ENCODE peak calls at places on chromosomes 7 and 10, in six cellular contexts. I is endothelial cell, P is cardiac fibroblast, N is AG04450, B is astrocyte of the spinal cord, M is left ventricle myocardium inferior. S is an unnamed sample.

GRCh38 chr10:103554488-103555320 is 61.2 kb downstream of the NEURL1 start:
- DNase-seq in I (no peak), P (peak), N (peak), B (peak), M (peak), S (peak)

GRCh38 chr10:49512121-49512809 is 26.7 kb downstream of the ERCC6 start:
- DNase-seq in I (no peak), P (peak), N (no peak), B (peak), M (no peak), S (no peak)

GRCh38 chr7:97971120-97971989 is 18.6 kb downstream of the OCM2 start:
- DNase-seq in I (no peak), P (peak), N (no peak), B (peak), M (no peak), S (no peak)

GRCh38 chr10:94286898-94287297 is 75.8 kb downstream of the NOC3L start:
- DNase-seq in I (no peak), P (no peak), N (no peak), B (no peak), M (no peak), S (no peak)

GRCh38 chr7:55214707-55215106 is 150.4 kb upstream of the LANCL2 start:
- DNase-seq in I (no peak), P (no peak), N (no peak), B (no peak), M (no peak), S (no peak)

GRCh38 chr10:48306870-48307531 is 524 bp downstream of the MAPK8 start:
- DNase-seq in I (peak), P (peak), N (no peak), B (peak), M (peak), S (peak)

GRCh38 chr10:122316224-122316884 is 45.3 kb downstream of the BTBD16 start:
- DNase-seq in I (no peak), P (no peak), N (no peak), B (no peak), M (no peak), S (no peak)

GRCh38 chr10:11145498-11145855 is 127.8 kb downstream of the CELF2 start:
- DNase-seq in I (no peak), P (peak), N (no peak), B (no peak), M (peak), S (no peak)

GRCh38 chr7:115097175-115097671 is 175.3 kb downstream of the MDFIC start:
- DNase-seq in I (no peak), P (peak), N (peak), B (peak), M (no peak), S (no peak)

GRCh38 chr10:35300063-35300699 is 36.1 kb upstream of the CCNY start:
- DNase-seq in I (no peak), P (peak), N (no peak), B (peak), M (peak), S (no peak)

GRCh38 chr10:119135517-119135890 is 30.0 kb downstream of the SFXN4 start:
- DNase-seq in I (no peak), P (peak), N (peak), B (no peak), M (no peak), S (no peak)

GRCh38 chr10:28631896-28632596 is 45.3 kb upstream of the BAMBI start:
- DNase-seq in I (no peak), P (no peak), N (no peak), B (peak), M (no peak), S (no peak)

GRCh38 chr10:98892523-98892922 is 343.1 kb downstream of the HPSE2 start:
- DNase-seq in I (no peak), P (no peak), N (no peak), B (no peak), M (no peak), S (no peak)

GRCh38 chr10:119030421-119031250 is 1.1 kb downstream of the NANOS1 start:
- DNase-seq in I (peak), P (peak), N (no peak), B (peak), M (peak), S (no peak)

GRCh38 chr10:102744374-102745051 is 765 bp downstream of the WBP1L start:
- DNase-seq in I (no peak), P (peak), N (no peak), B (peak), M (no peak), S (no peak)

GRCh38 chr7:7104971-7105370 is 77.4 kb upstream of the C1GALT1 start:
- DNase-seq in I (no peak), P (no peak), N (no peak), B (no peak), M (no peak), S (no peak)

GRCh38 chr10:88092975-88093374 is 229.6 kb downstream of the PTEN start:
- DNase-seq in I (no peak), P (no peak), N (no peak), B (no peak), M (peak), S (peak)

GRCh38 chr10:110779489-110779888 is 92.2 kb upstream of the PDCD4 start:
- DNase-seq in I (no peak), P (no peak), N (no peak), B (no peak), M (no peak), S (no peak)

GRCh38 chr10:111128331-111129167 is 51.7 kb downstream of the ADRA2A start:
- DNase-seq in I (no peak), P (no peak), N (no peak), B (peak), M (no peak), S (no peak)

GRCh38 chr10:119206603-119207366 is 586 bp upstream of the GRK5 start:
- DNase-seq in I (peak), P (peak), N (no peak), B (peak), M (peak), S (peak)

GRCh38 chr7:38716397-38716796 is 85.2 kb upstream of the AMPH start:
- DNase-seq in I (no peak), P (no peak), N (no peak), B (no peak), M (no peak), S (no peak)

GRCh38 chr10:19904202-19904661 is 88.0 kb downstream of the PLXDC2 start:
- DNase-seq in I (no peak), P (peak), N (no peak), B (peak), M (no peak), S (no peak)

GRCh38 chr10:73941300-73941699 is 30.4 kb downstream of the PLAU start:
- DNase-seq in I (no peak), P (no peak), N (no peak), B (peak), M (no peak), S (no peak)

GRCh38 chr7:9192969-9193368 is 759.6 kb downstream of the NXPH1 start:
- DNase-seq in I (no peak), P (no peak), N (no peak), B (peak), M (no peak), S (no peak)

GRCh38 chr7:70668606-70669358 is 463.2 kb upstream of the GALNT17 start:
- DNase-seq in I (no peak), P (no peak), N (no peak), B (no peak), M (peak), S (no peak)
- TF ChIP-seq CTCF in I (no peak), P (no peak), N (no peak), B (no peak), M (no peak), S (no peak)

DNA sequence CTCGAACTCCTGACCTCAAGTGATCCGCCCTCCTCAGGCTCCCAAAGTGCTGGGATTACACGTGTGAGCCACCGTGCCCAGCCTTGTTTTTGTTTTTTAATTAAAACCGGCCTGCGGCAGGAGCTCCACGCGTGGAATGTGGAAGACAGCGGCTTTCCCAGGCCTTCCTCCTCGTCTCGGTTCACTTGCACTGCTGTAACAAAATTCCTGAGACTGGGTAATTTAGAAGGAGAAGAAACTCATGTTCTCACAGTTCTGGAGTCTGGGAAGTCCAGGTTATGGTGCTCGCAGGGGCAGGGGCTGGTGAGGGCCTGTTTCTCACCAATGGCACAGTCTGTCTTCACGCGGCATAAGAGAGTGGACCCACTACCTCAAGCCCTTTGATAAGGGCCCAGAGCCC is 14.4 kb upstream of the CRYGN start:
- DNase-seq in I (no peak), P (no peak), N (no peak), B (no peak), M (no peak), S (peak)
- TF ChIP-seq CTCF in I (no peak), P (no peak), N (no peak), B (no peak), M (no peak), S (no peak)

GRCh38 chr7:22723642-22724041 is 3.4 kb upstream of the IL6 start:
- DNase-seq in I (no peak), P (peak), N (no peak), B (no peak), M (no peak), S (no peak)

GRCh38 chr7:22724861-22725260 is 2.1 kb upstream of the IL6 start:
- DNase-seq in I (no peak), P (peak), N (no peak), B (no peak), M (no peak), S (no peak)

GRCh38 chr7:22726345-22726848 is 603 bp upstream of the IL6 start:
- DNase-seq in I (peak), P (peak), N (peak), B (peak), M (no peak), S (no peak)

GRCh38 chr7:22726849-22727792 is at the start of gene IL6:
- DNase-seq in I (peak), P (peak), N (peak), B (peak), M (peak), S (peak)

DNA sequence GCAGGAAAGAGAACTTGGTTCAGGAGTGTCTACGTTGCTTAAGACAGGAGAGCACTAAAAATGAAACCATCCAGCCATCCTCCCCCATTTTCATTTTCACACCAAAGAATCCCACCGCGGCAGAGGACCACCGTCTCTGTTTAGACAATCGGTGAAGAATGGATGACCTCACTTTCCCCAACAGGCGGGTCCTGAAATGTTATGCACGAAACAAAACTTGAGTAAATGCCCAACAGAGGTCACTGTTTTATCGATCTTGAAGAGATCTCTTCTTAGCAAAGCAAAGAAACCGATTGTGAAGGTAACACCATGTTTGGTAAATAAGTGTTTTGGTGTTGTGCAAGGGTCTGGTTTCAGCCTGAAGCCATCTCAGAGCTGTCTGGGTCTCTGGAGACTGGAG is 1.4 kb upstream of the IL6 start:
- DNase-seq in I (no peak), P (peak), N (no peak), B (peak), M (no peak), S (no peak)
- TF ChIP-seq CTCF in I (no peak), P (no peak), N (peak), B (no peak), M (no peak), S (no peak)

GRCh38 chr10:31622993-31623392 is 304.0 kb downstream of the ZEB1 start:
- DNase-seq in I (no peak), P (peak), N (no peak), B (peak), M (no peak), S (no peak)
- TF ChIP-seq CTCF in I (no peak), P (no peak), N (peak), B (no peak), M (peak), S (no peak)

DNA sequence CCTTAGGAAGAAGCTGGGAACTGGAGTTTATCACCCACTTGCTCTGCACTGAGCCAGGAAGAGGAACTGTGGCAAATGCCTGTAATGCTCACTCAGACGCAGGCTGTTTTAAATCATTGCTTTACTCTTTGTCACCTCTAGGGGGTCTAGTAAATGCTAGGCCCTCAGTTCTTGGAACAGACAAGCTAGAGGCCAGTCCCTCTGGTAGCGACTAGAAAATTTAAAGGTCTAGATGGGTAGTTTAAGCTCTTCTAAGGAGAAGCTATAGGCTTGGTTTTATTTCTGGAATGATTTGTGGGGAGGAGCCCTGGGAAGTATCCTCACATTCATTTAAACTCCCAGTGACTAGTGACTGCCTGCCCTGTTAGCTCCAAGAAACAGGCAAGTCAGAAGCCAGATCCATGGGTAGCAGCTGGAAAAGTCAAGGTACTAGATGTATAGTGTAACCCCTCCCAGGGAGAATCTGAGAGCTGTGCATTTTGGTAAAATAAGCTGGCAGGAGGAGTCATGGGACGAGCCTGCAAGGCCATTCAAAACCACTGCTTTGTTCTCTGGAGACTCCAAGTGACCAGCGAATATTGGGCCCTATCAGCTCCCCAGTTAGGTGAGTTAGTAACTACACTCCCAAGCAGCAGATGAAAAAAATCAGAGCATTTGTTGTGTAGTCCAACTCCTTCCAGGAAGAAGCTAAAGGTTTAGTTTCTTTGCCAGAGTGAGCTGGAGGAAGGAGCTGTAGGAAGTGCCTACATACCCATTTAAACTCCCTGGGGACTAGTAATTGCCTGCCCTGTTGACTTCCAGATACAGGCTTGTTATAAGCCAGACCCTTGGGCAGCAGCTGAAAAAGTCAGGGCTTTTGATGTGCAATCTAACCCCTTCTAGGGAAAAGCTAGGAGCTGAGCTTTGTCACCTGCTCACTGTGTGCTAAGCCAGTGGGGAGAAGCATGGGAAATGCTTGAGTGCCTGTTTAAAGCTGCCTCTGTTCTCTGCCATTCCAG is 68.9 kb downstream of the DYNC1I1 start:
- DNase-seq in I (no peak), P (peak), N (no peak), B (no peak), M (no peak), S (no peak)
- TF ChIP-seq CTCF in I (peak), P (peak), N (peak), B (no peak), M (no peak), S (no peak)

GRCh38 chr7:108094933-108095710 is 35.0 kb downstream of the LAMB4 start:
- DNase-seq in I (no peak), P (peak), N (no peak), B (peak), M (no peak), S (no peak)

GRCh38 chr7:108094375-108094774 is 35.8 kb downstream of the LAMB4 start:
- DNase-seq in I (no peak), P (peak), N (no peak), B (peak), M (no peak), S (no peak)

GRCh38 chr7:108099650-108100049 is 30.5 kb downstream of the LAMB4 start:
- DNase-seq in I (no peak), P (no peak), N (no peak), B (no peak), M (no peak), S (no peak)

GRCh38 chr7:108096996-108097395 is 33.2 kb downstream of the LAMB4 start:
- DNase-seq in I (no peak), P (no peak), N (no peak), B (no peak), M (no peak), S (no peak)

DNA sequence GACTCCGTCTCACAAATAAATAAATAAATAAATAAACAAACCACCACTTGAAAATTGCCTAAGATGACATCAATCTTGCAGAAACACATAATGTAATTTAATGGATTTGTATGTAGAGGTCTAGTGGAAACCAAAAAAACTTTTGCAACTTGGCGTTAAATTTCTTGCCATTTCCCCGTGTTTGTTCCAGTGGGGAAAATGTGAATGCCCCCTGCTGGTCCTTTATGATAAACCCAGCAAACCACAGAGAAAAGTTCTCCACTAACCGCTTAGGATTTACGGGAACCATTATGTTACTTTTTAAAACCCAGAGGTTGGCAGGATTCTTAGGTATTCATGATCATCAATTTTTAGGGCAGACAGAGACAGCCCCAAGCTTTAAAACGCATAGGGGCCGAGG is 32.5 kb downstream of the LAMB4 start:
- DNase-seq in I (peak), P (no peak), N (no peak), B (no peak), M (no peak), S (no peak)
- TF ChIP-seq CTCF in I (peak), P (peak), N (peak), B (peak), M (peak), S (peak)

DNA sequence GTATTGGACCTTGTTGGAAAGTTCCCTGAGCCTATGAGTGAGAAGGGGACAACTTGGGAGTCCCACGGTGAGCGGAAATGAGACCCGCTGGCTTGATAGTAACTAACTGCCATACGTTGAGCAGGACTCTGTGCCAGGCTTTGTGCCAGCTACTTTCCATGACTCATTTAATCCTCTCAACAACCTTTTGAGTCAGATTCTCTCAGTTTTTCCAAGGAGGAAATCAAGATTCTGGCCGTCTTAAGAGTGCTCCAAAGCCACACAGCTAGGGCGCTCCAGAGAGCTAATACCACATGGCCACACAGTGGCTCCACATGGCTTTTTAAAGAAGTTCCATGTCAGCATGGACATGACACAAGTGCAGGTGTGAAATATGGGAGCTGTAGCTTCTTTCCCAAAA is 55.7 kb downstream of the NOD1 start:
- DNase-seq in I (no peak), P (peak), N (no peak), B (peak), M (no peak), S (no peak)
- TF ChIP-seq CTCF in I (no peak), P (no peak), N (no peak), B (no peak), M (no peak), S (no peak)

DNA sequence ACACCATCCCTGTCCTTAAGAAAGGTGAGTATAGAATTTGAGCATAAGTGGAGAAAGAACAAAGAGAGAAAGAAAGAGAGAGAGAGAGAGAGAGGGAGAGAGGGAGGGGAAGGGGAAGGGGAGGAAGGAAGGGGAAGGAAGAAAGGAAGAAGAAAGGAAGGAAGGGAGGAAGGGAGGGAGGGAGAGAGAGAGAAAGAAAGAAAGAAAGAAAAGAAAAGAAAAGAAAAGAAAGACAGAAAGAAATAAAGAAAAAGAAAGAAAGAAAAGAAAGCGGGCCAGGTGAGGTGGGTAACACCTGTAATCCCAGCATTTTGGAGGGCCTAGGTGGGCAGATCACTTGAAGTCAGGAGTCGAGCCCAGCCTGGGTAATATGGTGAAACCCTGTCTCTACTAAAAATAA is 19.9 kb downstream of the CCL24 start:
- DNase-seq in I (no peak), P (no peak), N (no peak), B (no peak), M (no peak), S (no peak)
- TF ChIP-seq CTCF in I (no peak), P (no peak), N (no peak), B (no peak), M (no peak), S (no peak)

S was measured in mesothelial cell of epicardium.